ENCODE peak calls at places on chromosomes 5 and 9, in ten cellular contexts. One of them, this sample, is unnamed.

GRCh38 chr5:172502410-172502809 is 48.1 kb upstream of the SH3PXD2B start:
- DNase-seq in WERI-Rb-1: no peak
- DNase-seq in heart left ventricle: no peak
- DNase-seq in body of pancreas: no peak
- DNase-seq in A549: no peak
- DNase-seq in heart right ventricle: peak
- DNase-seq in stomach: no peak
- DNase-seq in epithelial cell of proximal tubule: no peak
- DNase-seq in pancreas: no peak
- DNase-seq in cardiac muscle cell: no peak
- DNase-seq in this sample: no peak

GRCh38 chr9:127163409-127163808 is 41.0 kb upstream of the ANGPTL2 start:
- DNase-seq in WERI-Rb-1: no peak
- DNase-seq in heart left ventricle: no peak
- DNase-seq in body of pancreas: no peak
- DNase-seq in A549: peak
- DNase-seq in heart right ventricle: no peak
- DNase-seq in stomach: no peak
- DNase-seq in epithelial cell of proximal tubule: no peak
- DNase-seq in pancreas: no peak
- DNase-seq in cardiac muscle cell: peak
- DNase-seq in this sample: peak

GRCh38 chr9:132210472-132211145 is 48.8 kb downstream of the NTNG2 start:
- DNase-seq in WERI-Rb-1: no peak
- DNase-seq in heart left ventricle: no peak
- DNase-seq in body of pancreas: no peak
- DNase-seq in A549: no peak
- DNase-seq in heart right ventricle: no peak
- DNase-seq in stomach: no peak
- DNase-seq in epithelial cell of proximal tubule: peak
- DNase-seq in pancreas: no peak
- DNase-seq in cardiac muscle cell: no peak
- DNase-seq in this sample: no peak

GRCh38 chr5:103367722-103368121 is 109.2 kb downstream of the MACIR start:
- DNase-seq in WERI-Rb-1: no peak
- DNase-seq in heart left ventricle: no peak
- DNase-seq in body of pancreas: no peak
- DNase-seq in A549: no peak
- DNase-seq in heart right ventricle: no peak
- DNase-seq in stomach: no peak
- DNase-seq in epithelial cell of proximal tubule: no peak
- DNase-seq in pancreas: no peak
- DNase-seq in cardiac muscle cell: no peak
- DNase-seq in this sample: no peak

GRCh38 chr5:16819522-16820167 is 116.4 kb downstream of the MYO10 start:
- DNase-seq in WERI-Rb-1: no peak
- DNase-seq in heart left ventricle: no peak
- DNase-seq in body of pancreas: no peak
- DNase-seq in A549: no peak
- DNase-seq in heart right ventricle: no peak
- DNase-seq in stomach: no peak
- DNase-seq in epithelial cell of proximal tubule: no peak
- DNase-seq in pancreas: no peak
- DNase-seq in cardiac muscle cell: peak
- DNase-seq in this sample: peak

GRCh38 chr5:157750320-157750719 is 6.8 kb downstream of the LSM11 start:
- DNase-seq in WERI-Rb-1: no peak
- DNase-seq in heart left ventricle: no peak
- DNase-seq in body of pancreas: no peak
- DNase-seq in A549: no peak
- DNase-seq in heart right ventricle: no peak
- DNase-seq in stomach: no peak
- DNase-seq in epithelial cell of proximal tubule: no peak
- DNase-seq in pancreas: no peak
- DNase-seq in cardiac muscle cell: peak
- DNase-seq in this sample: no peak

GRCh38 chr5:137751869-137752491 is 2.2 kb downstream of the HNRNPA0 start:
- DNase-seq in WERI-Rb-1: peak
- DNase-seq in heart left ventricle: no peak
- DNase-seq in body of pancreas: peak
- DNase-seq in A549: peak
- DNase-seq in heart right ventricle: peak
- DNase-seq in stomach: no peak
- DNase-seq in epithelial cell of proximal tubule: no peak
- DNase-seq in pancreas: no peak
- DNase-seq in cardiac muscle cell: peak
- DNase-seq in this sample: peak

GRCh38 chr9:79578891-79579290 is 7.1 kb downstream of the TLE4 start:
- DNase-seq in WERI-Rb-1: no peak
- DNase-seq in heart left ventricle: no peak
- DNase-seq in body of pancreas: no peak
- DNase-seq in A549: no peak
- DNase-seq in heart right ventricle: no peak
- DNase-seq in stomach: no peak
- DNase-seq in epithelial cell of proximal tubule: no peak
- DNase-seq in pancreas: no peak
- DNase-seq in cardiac muscle cell: no peak
- DNase-seq in this sample: no peak

GRCh38 chr5:102764381-102765005 is 9.4 kb downstream of the PAM start:
- DNase-seq in WERI-Rb-1: no peak
- DNase-seq in heart left ventricle: no peak
- DNase-seq in body of pancreas: no peak
- DNase-seq in A549: no peak
- DNase-seq in heart right ventricle: no peak
- DNase-seq in stomach: no peak
- DNase-seq in epithelial cell of proximal tubule: no peak
- DNase-seq in pancreas: no peak
- DNase-seq in cardiac muscle cell: no peak
- DNase-seq in this sample: no peak

GRCh38 chr5:132070460-132071337 is 2.9 kb upstream of the CSF2 start:
- DNase-seq in WERI-Rb-1: no peak
- DNase-seq in heart left ventricle: no peak
- DNase-seq in body of pancreas: no peak
- DNase-seq in A549: no peak
- DNase-seq in heart right ventricle: no peak
- DNase-seq in stomach: no peak
- DNase-seq in epithelial cell of proximal tubule: no peak
- DNase-seq in pancreas: no peak
- DNase-seq in cardiac muscle cell: peak
- DNase-seq in this sample: no peak

GRCh38 chr5:65198777-65199120 is 283.0 kb downstream of the ADAMTS6 start:
- DNase-seq in WERI-Rb-1: no peak
- DNase-seq in heart left ventricle: no peak
- DNase-seq in body of pancreas: no peak
- DNase-seq in A549: peak
- DNase-seq in heart right ventricle: no peak
- DNase-seq in stomach: no peak
- DNase-seq in epithelial cell of proximal tubule: peak
- DNase-seq in pancreas: no peak
- DNase-seq in cardiac muscle cell: peak
- DNase-seq in this sample: peak

GRCh38 chr5:179121667-179122111 is 61.5 kb downstream of the ZNF354C start:
- DNase-seq in WERI-Rb-1: no peak
- DNase-seq in heart left ventricle: no peak
- DNase-seq in body of pancreas: no peak
- DNase-seq in A549: no peak
- DNase-seq in heart right ventricle: no peak
- DNase-seq in stomach: no peak
- DNase-seq in epithelial cell of proximal tubule: no peak
- DNase-seq in pancreas: no peak
- DNase-seq in cardiac muscle cell: no peak
- DNase-seq in this sample: no peak

GRCh38 chr9:122348288-122348777 is 22.5 kb upstream of the PTGS1 start:
- DNase-seq in WERI-Rb-1: no peak
- DNase-seq in heart left ventricle: no peak
- DNase-seq in body of pancreas: no peak
- DNase-seq in A549: no peak
- DNase-seq in heart right ventricle: no peak
- DNase-seq in stomach: no peak
- DNase-seq in epithelial cell of proximal tubule: no peak
- DNase-seq in pancreas: no peak
- DNase-seq in cardiac muscle cell: no peak
- DNase-seq in this sample: no peak

GRCh38 chr9:136854842-136855460 is 2.8 kb downstream of the MAMDC4 start:
- DNase-seq in WERI-Rb-1: no peak
- DNase-seq in heart left ventricle: no peak
- DNase-seq in body of pancreas: peak
- DNase-seq in A549: no peak
- DNase-seq in heart right ventricle: no peak
- DNase-seq in stomach: no peak
- DNase-seq in epithelial cell of proximal tubule: no peak
- DNase-seq in pancreas: no peak
- DNase-seq in cardiac muscle cell: no peak
- DNase-seq in this sample: no peak
- H3K4me3 ChIP-seq in WERI-Rb-1: no peak
- H3K4me3 ChIP-seq in heart left ventricle: no peak
- H3K4me3 ChIP-seq in body of pancreas: no peak
- H3K4me3 ChIP-seq in A549: no peak
- H3K4me3 ChIP-seq in heart right ventricle: no peak
- H3K4me3 ChIP-seq in stomach: no peak
- H3K4me3 ChIP-seq in epithelial cell of proximal tubule: no peak
- H3K4me3 ChIP-seq in pancreas: no peak
- H3K4me3 ChIP-seq in cardiac muscle cell: no peak
- H3K4me3 ChIP-seq in this sample: no peak

DNA sequence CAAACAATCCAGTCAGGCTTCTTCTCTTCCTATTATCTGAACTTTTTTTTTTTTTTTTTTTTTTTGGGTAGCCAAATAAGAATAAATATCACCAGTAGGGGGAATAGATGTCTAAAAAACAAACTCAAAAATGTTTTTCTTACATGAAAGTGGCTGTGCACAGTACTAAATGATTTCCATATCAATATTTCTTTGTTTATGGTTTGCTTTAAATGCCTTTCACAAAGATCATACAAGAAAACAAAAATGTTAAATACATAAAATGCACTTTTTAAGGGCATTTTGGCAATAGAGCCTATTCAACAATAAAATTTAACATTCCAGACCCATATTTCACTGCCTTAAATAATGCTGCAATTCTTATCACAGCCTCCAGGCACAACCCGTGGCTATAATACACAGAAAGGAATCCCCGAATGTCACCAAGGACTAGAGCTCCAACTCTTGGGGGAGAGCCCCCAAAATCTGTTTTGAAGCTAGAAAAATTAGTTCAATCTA is 91.1 kb upstream of the TBCA start:
- DNase-seq in WERI-Rb-1: no peak
- DNase-seq in heart left ventricle: no peak
- DNase-seq in body of pancreas: no peak
- DNase-seq in A549: peak
- DNase-seq in heart right ventricle: no peak
- DNase-seq in stomach: no peak
- DNase-seq in epithelial cell of proximal tubule: no peak
- DNase-seq in pancreas: no peak
- DNase-seq in cardiac muscle cell: peak
- DNase-seq in this sample: no peak
- TF ChIP-seq CTCF in WERI-Rb-1: no peak
- TF ChIP-seq CTCF in heart left ventricle: peak
- TF ChIP-seq CTCF in body of pancreas: no peak
- TF ChIP-seq CTCF in A549: peak
- TF ChIP-seq CTCF in heart right ventricle: peak
- TF ChIP-seq CTCF in stomach: no peak
- TF ChIP-seq CTCF in epithelial cell of proximal tubule: no peak
- TF ChIP-seq CTCF in pancreas: no peak
- TF ChIP-seq CTCF in cardiac muscle cell: peak
- TF ChIP-seq CTCF in this sample: peak

DNA sequence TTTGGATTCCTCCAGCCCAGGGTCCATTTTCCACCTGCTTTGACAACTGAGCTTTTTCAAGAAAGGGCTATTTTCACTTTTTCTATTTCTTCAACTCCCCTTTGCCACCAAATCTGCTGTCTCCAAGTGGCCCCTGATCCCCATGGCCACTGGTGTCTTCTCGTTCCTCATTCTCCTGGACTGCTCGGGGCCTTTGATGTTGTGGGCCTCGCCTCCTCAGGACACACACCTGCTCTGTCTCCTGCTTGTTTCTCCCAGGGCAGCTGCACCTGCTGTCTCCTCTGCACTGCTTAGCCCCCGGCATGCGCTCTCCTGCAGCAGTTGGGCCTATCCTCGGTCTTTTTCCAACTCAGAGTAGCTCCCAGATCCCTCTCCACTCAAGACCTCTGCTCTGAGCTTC is 16.3 kb upstream of the NANS start:
- DNase-seq in WERI-Rb-1: no peak
- DNase-seq in heart left ventricle: no peak
- DNase-seq in body of pancreas: no peak
- DNase-seq in A549: no peak
- DNase-seq in heart right ventricle: no peak
- DNase-seq in stomach: no peak
- DNase-seq in epithelial cell of proximal tubule: no peak
- DNase-seq in pancreas: no peak
- DNase-seq in cardiac muscle cell: no peak
- DNase-seq in this sample: no peak
- H3K4me3 ChIP-seq in WERI-Rb-1: no peak
- H3K4me3 ChIP-seq in heart left ventricle: no peak
- H3K4me3 ChIP-seq in body of pancreas: no peak
- H3K4me3 ChIP-seq in A549: no peak
- H3K4me3 ChIP-seq in heart right ventricle: no peak
- H3K4me3 ChIP-seq in stomach: no peak
- H3K4me3 ChIP-seq in epithelial cell of proximal tubule: no peak
- H3K4me3 ChIP-seq in pancreas: no peak
- H3K4me3 ChIP-seq in cardiac muscle cell: no peak
- H3K4me3 ChIP-seq in this sample: no peak

GRCh38 chr5:4866817-4867216 is 273.3 kb upstream of the ADAMTS16 start:
- DNase-seq in WERI-Rb-1: no peak
- DNase-seq in heart left ventricle: no peak
- DNase-seq in body of pancreas: no peak
- DNase-seq in A549: no peak
- DNase-seq in heart right ventricle: no peak
- DNase-seq in stomach: no peak
- DNase-seq in epithelial cell of proximal tubule: no peak
- DNase-seq in pancreas: no peak
- DNase-seq in cardiac muscle cell: no peak
- DNase-seq in this sample: no peak

GRCh38 chr5:4866131-4866659 is 273.9 kb upstream of the ADAMTS16 start:
- DNase-seq in WERI-Rb-1: no peak
- DNase-seq in heart left ventricle: no peak
- DNase-seq in body of pancreas: no peak
- DNase-seq in A549: no peak
- DNase-seq in heart right ventricle: no peak
- DNase-seq in stomach: no peak
- DNase-seq in epithelial cell of proximal tubule: no peak
- DNase-seq in pancreas: no peak
- DNase-seq in cardiac muscle cell: no peak
- DNase-seq in this sample: no peak

GRCh38 chr5:4857761-4858160 is 282.4 kb upstream of the ADAMTS16 start:
- DNase-seq in WERI-Rb-1: no peak
- DNase-seq in heart left ventricle: no peak
- DNase-seq in body of pancreas: no peak
- DNase-seq in A549: no peak
- DNase-seq in heart right ventricle: no peak
- DNase-seq in stomach: no peak
- DNase-seq in epithelial cell of proximal tubule: no peak
- DNase-seq in pancreas: no peak
- DNase-seq in cardiac muscle cell: no peak
- DNase-seq in this sample: no peak

GRCh38 chr5:4859489-4860211 is 280.5 kb upstream of the ADAMTS16 start:
- DNase-seq in WERI-Rb-1: no peak
- DNase-seq in heart left ventricle: no peak
- DNase-seq in body of pancreas: no peak
- DNase-seq in A549: no peak
- DNase-seq in heart right ventricle: no peak
- DNase-seq in stomach: no peak
- DNase-seq in epithelial cell of proximal tubule: no peak
- DNase-seq in pancreas: no peak
- DNase-seq in cardiac muscle cell: no peak
- DNase-seq in this sample: no peak

GRCh38 chr5:4862500-4862899 is 277.6 kb upstream of the ADAMTS16 start:
- DNase-seq in WERI-Rb-1: no peak
- DNase-seq in heart left ventricle: no peak
- DNase-seq in body of pancreas: no peak
- DNase-seq in A549: peak
- DNase-seq in heart right ventricle: no peak
- DNase-seq in stomach: no peak
- DNase-seq in epithelial cell of proximal tubule: no peak
- DNase-seq in pancreas: no peak
- DNase-seq in cardiac muscle cell: peak
- DNase-seq in this sample: peak
- TF ChIP-seq CTCF in WERI-Rb-1: peak
- TF ChIP-seq CTCF in heart left ventricle: peak
- TF ChIP-seq CTCF in body of pancreas: peak
- TF ChIP-seq CTCF in A549: peak
- TF ChIP-seq CTCF in heart right ventricle: peak
- TF ChIP-seq CTCF in stomach: peak
- TF ChIP-seq CTCF in epithelial cell of proximal tubule: peak
- TF ChIP-seq CTCF in pancreas: peak
- TF ChIP-seq CTCF in cardiac muscle cell: peak
- TF ChIP-seq CTCF in this sample: peak